ENCODE peak calls at places on chromosomes 2 and 18, in ten cellular contexts. A, N, I, H, E, T, C, F, G and M are unnamed samples.

GRCh38 chr2:47269316-47270232 is 114.5 kb upstream of the STPG4 start:
- DNase-seq in A (no peak), N (peak), I (peak), H (peak), E (peak), T (peak), C (no peak), F (no peak), G (no peak), M (no peak)

GRCh38 chr2:182020319-182021055 is 34.8 kb downstream of the PPP1R1C start:
- DNase-seq in A (no peak), N (no peak), I (no peak), H (no peak), E (no peak), T (peak), C (no peak), F (no peak), G (no peak), M (no peak)

GRCh38 chr2:71934595-71935263 is 212.9 kb downstream of the CYP26B1 start:
- DNase-seq in A (no peak), N (no peak), I (no peak), H (peak), E (peak), T (peak), C (no peak), F (no peak), G (peak), M (no peak)

GRCh38 chr2:113273031-113273551 is 5.6 kb downstream of the PAX8 start:
- DNase-seq in A (peak), N (no peak), I (peak), H (no peak), E (no peak), T (peak), C (no peak), F (peak), G (no peak), M (peak)

GRCh38 chr18:32975166-32975441 is 202.3 kb upstream of the KLHL14 start:
- DNase-seq in A (no peak), N (no peak), I (no peak), H (no peak), E (no peak), T (no peak), C (no peak), F (no peak), G (no peak), M (no peak)

GRCh38 chr18:54217624-54218023 is 6.8 kb downstream of the MBD2 start:
- DNase-seq in A (no peak), N (no peak), I (no peak), H (no peak), E (no peak), T (no peak), C (no peak), F (no peak), G (no peak), M (no peak)

GRCh38 chr2:38448692-38449405 is 71.8 kb upstream of the ATL2 start:
- DNase-seq in A (no peak), N (no peak), I (no peak), H (no peak), E (no peak), T (no peak), C (no peak), F (no peak), G (no peak), M (no peak)

GRCh38 chr18:55319517-55319905 is 268.5 kb downstream of the TCF4 start:
- DNase-seq in A (no peak), N (no peak), I (no peak), H (no peak), E (no peak), T (peak), C (no peak), F (no peak), G (no peak), M (no peak)

GRCh38 chr18:80175451-80176235 is 66.6 kb downstream of the ADNP2 start:
- DNase-seq in A (no peak), N (no peak), I (no peak), H (peak), E (no peak), T (no peak), C (peak), F (no peak), G (no peak), M (no peak)

GRCh38 chr2:42386684-42387083 is 25.7 kb upstream of the COX7A2L start:
- DNase-seq in A (no peak), N (no peak), I (peak), H (no peak), E (no peak), T (peak), C (no peak), F (peak), G (peak), M (no peak)

GRCh38 chr2:84493494-84493893 is 22.8 kb upstream of the DNAH6 start:
- DNase-seq in A (peak), N (no peak), I (no peak), H (no peak), E (no peak), T (peak), C (no peak), F (peak), G (no peak), M (no peak)

GRCh38 chr2:201618744-201619654 is 24.3 kb downstream of the TMEM237 start:
- DNase-seq in A (no peak), N (peak), I (no peak), H (peak), E (peak), T (peak), C (no peak), F (peak), G (peak), M (peak)
- TF ChIP-seq CTCF in A (no peak), N (peak), I (no peak), H (no peak), E (peak), T (peak), C (no peak), F (peak), G (peak), M (no peak)

DNA sequence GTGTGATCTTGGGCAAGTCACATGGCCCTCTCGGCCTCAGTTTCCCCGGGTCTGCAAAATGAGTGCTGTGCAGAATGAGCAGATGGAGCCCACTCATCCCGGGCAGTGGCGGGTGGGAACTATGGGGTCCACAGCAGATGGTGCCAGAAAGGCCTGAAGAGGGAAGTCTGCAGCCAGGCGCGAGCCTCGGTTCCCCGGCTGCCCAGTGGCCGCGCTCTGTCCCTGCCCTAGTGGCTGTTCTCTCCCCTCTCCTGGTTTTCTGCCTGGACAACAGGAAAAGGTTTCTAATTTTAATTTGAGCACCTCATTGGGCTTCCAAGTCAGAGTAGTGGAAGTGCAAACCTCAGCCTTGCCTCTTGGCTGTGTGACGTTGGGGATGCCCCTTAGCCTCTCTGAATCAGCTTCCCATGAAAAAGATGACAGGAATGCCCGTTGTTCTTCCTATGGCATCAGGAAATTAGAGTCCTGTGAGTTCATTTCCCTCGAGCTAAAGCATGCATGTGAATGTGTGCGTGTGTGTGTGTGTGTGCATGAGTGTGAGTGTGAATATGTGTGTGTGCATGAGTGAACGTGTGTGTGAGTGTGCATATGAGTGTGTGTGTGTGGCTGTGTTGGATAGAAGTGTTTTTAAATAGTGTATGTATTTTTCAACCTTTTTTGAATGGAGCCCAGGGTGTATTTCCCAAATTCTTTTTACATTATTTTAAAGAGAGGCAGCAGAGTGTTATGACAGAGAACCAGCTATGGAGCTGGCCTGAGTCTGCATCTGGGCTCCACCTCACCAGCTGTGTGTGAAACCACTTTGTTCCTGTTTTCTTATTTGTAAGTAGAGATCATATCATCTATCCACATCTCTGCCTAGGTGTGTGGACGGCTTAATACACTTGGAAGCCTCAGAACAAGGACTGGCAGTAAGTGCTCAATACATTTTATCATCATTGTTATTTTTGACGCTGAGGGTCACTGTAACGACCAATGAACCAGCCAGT is 41.3 kb downstream of the RRM2 start:
- DNase-seq in A (no peak), N (no peak), I (no peak), H (no peak), E (no peak), T (no peak), C (no peak), F (no peak), G (no peak), M (no peak)
- TF ChIP-seq CTCF in A (no peak), N (no peak), I (no peak), H (no peak), E (no peak), T (no peak), C (no peak), F (no peak), G (no peak), M (peak)

DNA sequence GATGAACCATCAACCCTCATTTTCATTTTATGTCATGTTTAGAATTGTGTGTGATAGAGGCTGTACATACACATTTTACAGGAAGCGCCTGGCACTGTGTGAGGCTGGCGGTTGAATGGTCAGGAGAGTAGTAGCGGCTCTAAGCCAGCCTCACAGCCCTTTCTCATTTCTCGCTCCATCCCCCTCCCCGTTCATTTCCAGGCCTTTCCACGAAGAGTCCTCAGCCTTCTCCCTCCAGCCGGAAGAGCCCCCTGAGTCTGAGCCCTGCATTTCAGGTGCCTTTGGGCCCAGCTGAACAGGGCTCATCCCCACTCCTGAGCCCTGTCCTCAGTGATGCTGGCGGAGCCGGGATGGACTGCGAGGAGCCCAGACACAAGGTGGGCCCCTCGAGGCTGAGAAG is 51.8 kb downstream of the STK25 start:
- DNase-seq in A (no peak), N (no peak), I (no peak), H (no peak), E (no peak), T (no peak), C (no peak), F (peak), G (no peak), M (no peak)
- TF ChIP-seq CTCF in A (no peak), N (no peak), I (no peak), H (no peak), E (no peak), T (no peak), C (no peak), F (no peak), G (no peak), M (no peak)

GRCh38 chr2:25672500-25673169 is 742 bp downstream of the DTNB start:
- DNase-seq in A (peak), N (peak), I (peak), H (peak), E (peak), T (peak), C (peak), F (peak), G (peak), M (peak)
- TF ChIP-seq CTCF in A (no peak), N (no peak), I (no peak), H (no peak), E (no peak), T (no peak), C (no peak), F (no peak), G (no peak), M (no peak)

GRCh38 chr2:175432793-175433192 is 251.3 kb upstream of the ATP5MC3 start:
- DNase-seq in A (no peak), N (no peak), I (no peak), H (no peak), E (no peak), T (no peak), C (no peak), F (no peak), G (no peak), M (no peak)
- TF ChIP-seq CTCF in A (no peak), N (no peak), I (no peak), H (no peak), E (no peak), T (no peak), C (no peak), F (no peak), G (no peak), M (no peak)

GRCh38 chr2:24512404-24512803 is 21.4 kb downstream of the NCOA1 start:
- DNase-seq in A (no peak), N (no peak), I (no peak), H (no peak), E (no peak), T (no peak), C (no peak), F (no peak), G (no peak), M (no peak)
- TF ChIP-seq CTCF in A (no peak), N (no peak), I (no peak), H (no peak), E (no peak), T (no peak), C (no peak), F (no peak), G (no peak), M (no peak)

DNA sequence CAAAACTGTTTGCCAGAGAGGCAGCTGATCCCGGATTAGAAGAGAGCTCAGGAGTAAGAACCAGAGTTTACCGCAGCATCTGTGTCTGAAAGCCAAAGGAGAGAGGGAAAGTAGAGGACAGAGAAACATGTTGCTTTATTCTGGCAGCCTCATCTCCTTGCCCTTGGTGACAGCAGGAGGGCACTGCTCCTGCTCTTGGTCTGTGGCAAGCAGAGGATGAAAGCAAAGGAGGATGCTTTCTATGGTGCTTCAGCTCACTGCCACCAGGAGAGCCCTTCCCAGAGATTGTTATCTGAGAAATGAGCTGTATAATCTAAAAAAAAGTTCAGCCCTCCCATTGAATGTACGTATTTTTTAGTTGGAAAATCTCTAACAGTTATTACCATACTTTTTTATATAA is 7.7 kb downstream of the SLC1A4 start:
- DNase-seq in A (no peak), N (no peak), I (no peak), H (no peak), E (no peak), T (no peak), C (no peak), F (peak), G (no peak), M (no peak)
- TF ChIP-seq CTCF in A (no peak), N (no peak), I (no peak), H (no peak), E (no peak), T (no peak), C (no peak), F (no peak), G (no peak), M (no peak)